ENCODE peak calls at places on chromosomes 6 and 20, in five cellular contexts. One of them, this sample, is unnamed.

GRCh38 chr6:44892579-44892978 is 435.6 kb upstream of the RUNX2 start:
- DNase-seq in K562: no peak
- DNase-seq in GM12878: no peak
- DNase-seq in WTC11: no peak
- DNase-seq in H1: no peak
- DNase-seq in this sample: no peak

GRCh38 chr6:24829657-24830056 is 30.9 kb upstream of the ARMH2 start:
- DNase-seq in K562: no peak
- DNase-seq in GM12878: no peak
- DNase-seq in WTC11: no peak
- DNase-seq in H1: no peak
- DNase-seq in this sample: no peak

GRCh38 chr6:5344038-5344437 is 82.7 kb downstream of the FARS2 start:
- DNase-seq in K562: no peak
- DNase-seq in GM12878: no peak
- DNase-seq in WTC11: no peak
- DNase-seq in H1: no peak
- DNase-seq in this sample: no peak

GRCh38 chr6:41568585-41569384 is 22.6 kb downstream of the FOXP4 start:
- DNase-seq in K562: no peak
- DNase-seq in GM12878: no peak
- DNase-seq in WTC11: peak; percentile 10
- DNase-seq in H1: no peak
- DNase-seq in this sample: peak; percentile 99

GRCh38 chr6:116429111-116429510 is 32.1 kb upstream of the CALHM6 start:
- DNase-seq in K562: no peak
- DNase-seq in GM12878: no peak
- DNase-seq in WTC11: no peak
- DNase-seq in H1: no peak
- DNase-seq in this sample: no peak

GRCh38 chr6:16707101-16707783 is 54.0 kb downstream of the ATXN1 start:
- DNase-seq in K562: no peak
- DNase-seq in GM12878: no peak
- DNase-seq in WTC11: no peak
- DNase-seq in H1: no peak
- DNase-seq in this sample: no peak

GRCh38 chr6:151475653-151476523 is 17.9 kb upstream of the CCDC170 start:
- DNase-seq in K562: peak; percentile 65
- DNase-seq in GM12878: no peak
- DNase-seq in WTC11: peak; percentile 29
- DNase-seq in H1: peak; percentile 62
- DNase-seq in this sample: peak; percentile 57

GRCh38 chr20:17710379-17711305 is 10.9 kb downstream of the BANF2 start:
- DNase-seq in K562: no peak
- DNase-seq in GM12878: no peak
- DNase-seq in WTC11: no peak
- DNase-seq in H1: no peak
- DNase-seq in this sample: peak; percentile 92

GRCh38 chr6:33195304-33196022 is 3.2 kb upstream of the COL11A2 start:
- DNase-seq in K562: no peak
- DNase-seq in GM12878: no peak
- DNase-seq in WTC11: no peak
- DNase-seq in H1: no peak
- DNase-seq in this sample: no peak

GRCh38 chr20:49770634-49771033 is 42.0 kb upstream of the SLC9A8 start:
- DNase-seq in K562: no peak
- DNase-seq in GM12878: no peak
- DNase-seq in WTC11: no peak
- DNase-seq in H1: no peak
- DNase-seq in this sample: no peak

GRCh38 chr6:155493026-155493693 is 37.5 kb upstream of the NOX3 start:
- DNase-seq in K562: no peak
- DNase-seq in GM12878: no peak
- DNase-seq in WTC11: no peak
- DNase-seq in H1: no peak
- DNase-seq in this sample: no peak

GRCh38 chr6:155497273-155497672 is 41.6 kb upstream of the NOX3 start:
- DNase-seq in K562: no peak
- DNase-seq in GM12878: no peak
- DNase-seq in WTC11: no peak
- DNase-seq in H1: no peak
- DNase-seq in this sample: no peak

GRCh38 chr6:155493694-155494143 is 38.1 kb upstream of the NOX3 start:
- DNase-seq in K562: no peak
- DNase-seq in GM12878: peak; percentile 56
- DNase-seq in WTC11: no peak
- DNase-seq in H1: no peak
- DNase-seq in this sample: peak; percentile 91

GRCh38 chr6:155492061-155492735 is 36.6 kb upstream of the NOX3 start:
- DNase-seq in K562: no peak
- DNase-seq in GM12878: no peak
- DNase-seq in WTC11: no peak
- DNase-seq in H1: no peak
- DNase-seq in this sample: no peak

DNA sequence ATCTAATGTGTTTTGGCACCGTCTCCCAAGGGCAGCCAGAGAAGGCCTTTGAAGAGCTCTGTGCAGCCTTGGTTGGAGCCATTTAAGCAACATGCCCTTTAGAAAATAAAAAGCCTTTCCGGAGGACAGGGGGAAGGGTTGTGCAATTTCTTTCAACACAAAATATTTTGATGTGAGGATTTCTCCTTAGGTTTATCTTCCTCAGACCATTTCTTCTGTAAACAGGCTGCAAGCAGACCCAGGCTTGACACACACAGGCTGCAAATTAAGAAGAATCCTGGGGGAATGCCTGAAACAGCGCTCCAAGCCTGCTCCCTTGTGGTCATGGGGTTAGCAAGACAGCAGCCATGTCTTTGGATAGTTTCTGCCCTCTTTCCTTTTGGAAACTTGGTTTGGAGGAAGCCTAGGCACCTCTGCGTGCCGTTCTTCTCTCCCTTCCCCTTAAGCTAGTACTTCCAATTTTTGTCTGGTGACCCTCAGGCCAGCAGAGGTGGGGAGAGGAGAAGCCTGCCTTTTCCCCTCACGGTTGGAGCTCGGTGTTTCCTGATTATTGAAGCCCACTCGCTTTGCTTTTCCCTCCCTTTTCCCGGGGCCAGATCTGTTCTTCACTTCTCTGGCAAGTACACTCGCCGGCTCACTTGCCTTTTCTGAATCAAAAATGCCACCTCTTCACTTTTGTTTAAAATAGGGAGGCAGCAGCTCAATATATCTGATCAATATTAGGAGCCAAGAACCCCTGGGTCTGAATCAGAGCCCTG is 39.6 kb upstream of the NOX3 start:
- DNase-seq in K562: no peak
- DNase-seq in GM12878: no peak
- DNase-seq in WTC11: peak; percentile 66
- DNase-seq in H1: peak; percentile 59
- DNase-seq in this sample: peak; percentile 86
- TF ChIP-seq ATF2 in K562: no peak
- TF ChIP-seq ATF2 in GM12878: no peak
- TF ChIP-seq ATF2 in WTC11: no peak
- TF ChIP-seq ATF2 in H1: no peak
- TF ChIP-seq ATF2 in this sample: peak; percentile 70

DNA sequence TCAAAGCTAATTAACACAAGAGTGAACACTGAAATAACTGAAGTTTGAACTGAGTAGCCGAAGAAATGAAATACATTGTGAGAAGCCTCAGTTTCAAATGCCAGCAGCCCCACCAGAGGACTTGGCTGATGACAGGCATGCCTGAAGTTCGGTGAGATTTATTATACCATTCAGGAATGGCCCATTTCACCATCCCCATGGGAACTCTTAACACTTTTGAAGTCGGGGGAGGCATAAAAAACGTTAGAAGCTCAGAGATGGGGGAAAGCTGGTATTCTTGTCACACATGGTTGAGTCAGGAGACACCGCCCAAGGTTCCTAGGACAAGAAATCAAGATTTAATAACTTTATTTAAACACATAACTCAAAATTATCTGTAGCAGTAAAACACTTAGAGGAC is 17.6 kb upstream of the SLC22A3 start:
- DNase-seq in K562: no peak
- DNase-seq in GM12878: no peak
- DNase-seq in WTC11: no peak
- DNase-seq in H1: no peak
- DNase-seq in this sample: no peak
- TF ChIP-seq ATF2 in K562: no peak
- TF ChIP-seq ATF2 in GM12878: no peak
- TF ChIP-seq ATF2 in WTC11: no peak
- TF ChIP-seq ATF2 in H1: no peak
- TF ChIP-seq ATF2 in this sample: no peak

GRCh38 chr6:63525186-63525878 is 46.9 kb upstream of the LOC128125822 start:
- DNase-seq in K562: peak; percentile 7
- DNase-seq in GM12878: no peak
- DNase-seq in WTC11: no peak
- DNase-seq in H1: no peak
- DNase-seq in this sample: no peak
- TF ChIP-seq ATF2 in K562: no peak
- TF ChIP-seq ATF2 in GM12878: no peak
- TF ChIP-seq ATF2 in WTC11: no peak
- TF ChIP-seq ATF2 in H1: no peak
- TF ChIP-seq ATF2 in this sample: no peak

DNA sequence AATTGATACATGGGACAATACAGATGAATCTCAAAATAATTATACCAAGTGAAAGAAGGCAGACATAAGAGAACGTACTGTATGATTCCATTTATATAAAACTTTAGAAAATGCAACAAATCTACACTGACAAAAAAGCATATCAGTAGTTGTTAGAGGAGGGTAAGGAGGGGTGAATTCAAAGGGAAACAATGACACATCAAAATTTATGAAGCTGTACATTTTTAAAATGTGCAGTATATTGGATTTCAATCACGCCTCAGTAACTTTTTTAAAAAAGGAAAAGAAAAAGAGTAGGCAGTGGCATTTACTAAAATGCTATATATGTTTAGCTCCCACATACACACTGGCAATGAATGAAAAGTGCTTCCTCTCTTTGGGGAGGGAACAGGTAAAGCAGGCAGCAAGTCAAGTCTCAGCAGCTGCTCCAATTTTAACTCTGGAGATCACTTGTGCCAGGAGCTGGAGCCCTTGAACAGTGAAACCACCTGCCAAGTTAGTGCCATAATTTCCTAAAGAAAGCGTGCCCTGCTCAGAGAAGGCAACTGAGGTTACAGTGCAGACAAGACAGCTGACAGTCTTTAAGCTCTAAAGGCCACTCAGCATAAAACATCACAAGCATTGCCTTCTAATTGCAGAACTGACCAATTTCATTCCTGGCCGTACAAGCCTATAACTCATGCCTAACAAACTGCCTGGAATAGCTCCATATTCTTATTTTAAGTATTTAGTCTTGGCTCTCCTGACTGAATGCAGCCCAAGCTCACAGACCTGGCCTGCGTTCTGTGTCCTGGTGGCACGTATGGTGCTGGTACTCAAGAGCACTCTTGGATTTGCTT is 10.9 kb downstream of the FKBP1A start:
- DNase-seq in K562: no peak
- DNase-seq in GM12878: no peak
- DNase-seq in WTC11: no peak
- DNase-seq in H1: no peak
- DNase-seq in this sample: no peak
- TF ChIP-seq ATF2 in K562: no peak
- TF ChIP-seq ATF2 in GM12878: no peak
- TF ChIP-seq ATF2 in WTC11: no peak
- TF ChIP-seq ATF2 in H1: no peak
- TF ChIP-seq ATF2 in this sample: no peak

DNA sequence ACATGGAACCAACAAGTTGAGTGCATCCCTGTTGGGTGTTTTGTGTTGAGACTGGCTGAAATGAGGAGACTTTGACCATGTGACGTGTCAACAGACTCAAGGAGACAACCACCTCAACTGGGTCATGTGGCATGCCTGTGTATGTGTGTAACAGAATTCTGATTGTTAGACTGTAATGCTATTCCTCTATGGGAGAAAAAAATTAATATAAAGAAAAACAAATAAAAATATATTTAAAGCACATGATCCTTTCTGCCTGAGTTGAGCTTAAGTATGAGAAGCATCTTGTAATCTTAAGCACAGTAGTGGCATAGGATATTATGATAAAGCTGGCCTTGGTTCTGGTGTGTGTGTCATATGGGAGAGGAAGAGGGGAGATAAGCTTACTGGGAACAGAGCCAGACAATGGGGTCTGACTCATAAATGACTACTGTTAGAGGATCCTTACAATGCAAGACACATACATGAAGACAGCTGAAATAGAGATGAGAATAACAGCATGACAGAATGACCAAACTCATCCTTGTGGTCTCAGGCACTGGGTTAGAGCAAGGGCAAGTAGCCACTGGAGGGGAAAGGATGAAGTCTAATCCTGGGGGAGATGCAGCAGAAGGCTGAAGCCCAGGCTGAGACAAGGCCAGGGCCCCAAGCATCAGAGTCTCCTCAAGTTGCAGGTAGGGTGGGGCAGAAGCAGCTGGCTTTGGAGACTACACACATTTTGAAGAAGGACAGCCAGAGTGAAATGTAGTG is 9.2 kb downstream of the TP53INP2 start:
- DNase-seq in K562: peak; percentile 92
- DNase-seq in GM12878: peak; percentile 57
- DNase-seq in WTC11: no peak
- DNase-seq in H1: no peak
- DNase-seq in this sample: peak; percentile 91
- TF ChIP-seq ATF2 in K562: no peak
- TF ChIP-seq ATF2 in GM12878: peak; percentile 10
- TF ChIP-seq ATF2 in WTC11: no peak
- TF ChIP-seq ATF2 in H1: no peak
- TF ChIP-seq ATF2 in this sample: no peak

GRCh38 chr20:32370897-32371296 is 12.8 kb downstream of the ASXL1 start:
- DNase-seq in K562: no peak
- DNase-seq in GM12878: no peak
- DNase-seq in WTC11: no peak
- DNase-seq in H1: no peak
- DNase-seq in this sample: no peak
- TF ChIP-seq ATF2 in K562: no peak
- TF ChIP-seq ATF2 in GM12878: no peak
- TF ChIP-seq ATF2 in WTC11: no peak
- TF ChIP-seq ATF2 in H1: no peak
- TF ChIP-seq ATF2 in this sample: no peak

DNA sequence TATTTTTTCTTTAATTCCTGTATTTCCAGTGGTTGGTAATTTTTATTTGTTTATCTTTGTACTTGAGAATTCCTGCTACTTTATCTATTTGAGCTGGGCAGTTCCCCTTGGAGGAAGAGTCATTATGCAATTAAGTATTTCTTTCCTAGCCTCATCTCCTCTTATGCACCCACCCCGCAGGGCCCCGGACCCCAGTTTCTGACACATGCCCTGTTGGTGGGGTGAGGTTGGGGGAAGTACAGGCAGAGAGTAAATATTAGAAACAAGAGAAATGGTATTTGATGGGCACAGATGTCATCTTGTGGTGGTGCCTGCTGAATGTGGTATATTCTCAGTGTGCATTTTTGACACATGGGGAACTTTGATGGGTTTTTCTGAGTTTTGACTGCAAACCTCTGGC is 602.7 kb upstream of the NOX3 start:
- DNase-seq in K562: no peak
- DNase-seq in GM12878: no peak
- DNase-seq in WTC11: no peak
- DNase-seq in H1: no peak
- DNase-seq in this sample: no peak
- TF ChIP-seq ATF2 in K562: no peak
- TF ChIP-seq ATF2 in GM12878: no peak
- TF ChIP-seq ATF2 in WTC11: no peak
- TF ChIP-seq ATF2 in H1: no peak
- TF ChIP-seq ATF2 in this sample: no peak

This sample was measured in HepG2.